ENCODE peak calls at places on chromosome 12, in seven cellular contexts. E is lower lobe of right lung, Y is left ventricle myocardium inferior, S is pancreas, A is uterus, C is kidney, L is esophagus squamous epithelium. O is an unnamed sample.

GRCh38 chr12:5012337-5012736 is 31.3 kb upstream of the KCNA5 start:
- DNase-seq in E (no peak), Y (peak; percentile 46), S (no peak), A (no peak), C (no peak), L (no peak), O (no peak)

GRCh38 chr12:129911437-129912049 is 7.7 kb upstream of the TMEM132D start:
- DNase-seq in E (peak; percentile 57), Y (peak; percentile 31), S (peak; percentile 59), A (no peak), C (no peak), L (no peak), O (peak; percentile 58)

GRCh38 chr12:12022306-12022931 is 48.3 kb upstream of the BCL2L14 start:
- DNase-seq in E (no peak), Y (no peak), S (no peak), A (no peak), C (no peak), L (no peak), O (no peak)

GRCh38 chr12:112909693-112910092 is 2.9 kb downstream of the OAS1 start:
- DNase-seq in E (no peak), Y (no peak), S (no peak), A (no peak), C (no peak), L (no peak), O (no peak)

GRCh38 chr12:96500686-96501085 is 11.3 kb downstream of the CFAP54 start:
- DNase-seq in E (no peak), Y (no peak), S (no peak), A (no peak), C (no peak), L (no peak), O (peak; percentile 33)

GRCh38 chr12:48183091-48183875 is at the start of gene CCDC184:
- DNase-seq in E (peak; percentile 64), Y (peak; percentile 59), S (peak; percentile 39), A (peak; percentile 66), C (peak; percentile 87), L (no peak), O (peak; percentile 81)

GRCh38 chr12:6062427-6063378 is 61.8 kb downstream of the VWF start:
- DNase-seq in E (peak; percentile 63), Y (no peak), S (no peak), A (peak; percentile 30), C (no peak), L (no peak), O (peak; percentile 56)

GRCh38 chr12:95102916-95103671 is 29.7 kb upstream of the NR2C1 start:
- DNase-seq in E (no peak), Y (no peak), S (no peak), A (no peak), C (no peak), L (no peak), O (peak; percentile 86)

GRCh38 chr12:15278816-15279658 is 43.3 kb upstream of the PTPRO start:
- DNase-seq in E (peak; percentile 89), Y (peak; percentile 83), S (peak; percentile 68), A (peak; percentile 81), C (peak; percentile 87), L (no peak), O (peak; percentile 14)

GRCh38 chr12:86551146-86551571 is 295.0 kb upstream of the MGAT4C start:
- DNase-seq in E (no peak), Y (peak; percentile 32), S (no peak), A (no peak), C (no peak), L (no peak), O (no peak)

GRCh38 chr12:100251917-100252316 is 15.0 kb downstream of the DEPDC4 start:
- DNase-seq in E (no peak), Y (no peak), S (no peak), A (no peak), C (no peak), L (no peak), O (no peak)

GRCh38 chr12:26229910-26230309 is 34.5 kb downstream of the SSPN start:
- DNase-seq in E (no peak), Y (no peak), S (no peak), A (no peak), C (no peak), L (no peak), O (no peak)

GRCh38 chr12:26227376-26227775 is 32.0 kb downstream of the SSPN start:
- DNase-seq in E (no peak), Y (no peak), S (no peak), A (no peak), C (no peak), L (no peak), O (no peak)

GRCh38 chr12:26226119-26226518 is 30.7 kb downstream of the SSPN start:
- DNase-seq in E (no peak), Y (no peak), S (no peak), A (no peak), C (no peak), L (no peak), O (no peak)

GRCh38 chr12:26224657-26225056 is 29.3 kb downstream of the SSPN start:
- DNase-seq in E (no peak), Y (no peak), S (no peak), A (no peak), C (no peak), L (no peak), O (no peak)

DNA sequence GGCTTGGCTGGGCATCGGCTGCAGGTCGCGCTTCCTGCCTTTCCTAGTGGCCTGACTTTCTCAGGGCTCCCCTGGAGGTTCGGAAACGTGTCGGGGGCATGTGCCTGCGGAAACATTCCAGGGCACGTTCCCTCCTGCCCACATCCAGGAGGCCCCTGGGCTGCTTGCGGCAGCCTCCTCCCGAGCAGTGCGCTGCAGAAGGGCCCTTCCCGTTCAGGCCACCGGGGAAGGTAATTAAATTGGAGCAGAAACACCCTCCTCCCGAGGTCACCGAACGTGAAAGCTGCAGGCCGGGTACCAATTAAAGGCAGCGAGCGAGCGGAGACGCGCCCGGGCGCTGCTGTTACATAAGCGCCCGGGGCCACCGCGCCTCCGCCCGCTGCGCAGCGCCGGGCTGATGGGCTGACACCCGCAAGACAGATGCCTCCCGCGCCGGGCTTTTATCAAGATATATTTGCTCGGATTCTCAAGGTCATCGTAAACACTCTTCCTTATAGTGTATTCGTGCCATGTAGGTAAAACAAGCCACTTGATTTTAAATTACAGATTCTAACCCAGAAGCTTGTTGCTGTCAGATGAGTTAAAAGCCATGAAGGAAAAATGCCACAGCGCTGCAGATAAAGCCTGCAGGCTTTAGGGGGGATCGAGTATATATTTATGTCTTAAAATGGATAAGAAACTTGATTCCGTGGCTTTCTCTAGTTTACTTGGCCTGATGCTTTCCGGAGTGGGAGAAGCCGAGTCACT is 31.4 kb downstream of the SSPN start:
- DNase-seq in E (no peak), Y (peak; percentile 31), S (peak; percentile 44), A (peak; percentile 37), C (peak; percentile 77), L (no peak), O (no peak)
- H3K4me3 ChIP-seq in E (peak overlapping the region; percentile 48), Y (peak overlapping the region; percentile 67), S (peak overlapping the region; percentile 44), A (peak overlapping the region; percentile 26), C (peak overlapping the region; percentile 75), L (peak overlapping the region; percentile 43), O (no peak overlapping the region)

GRCh38 chr12:52258335-52258901 is 16.0 kb upstream of the KRT86 start:
- DNase-seq in E (peak; percentile 61), Y (no peak), S (no peak), A (no peak), C (peak; percentile 73), L (no peak), O (no peak)
- TF ChIP-seq CTCF in E (no peak), Y (no peak), S (no peak), A (no peak), C (no peak), L (no peak), O (no peak)

GRCh38 chr12:65822732-65823480 is 1.4 kb upstream of the HMGA2 start:
- DNase-seq in E (no peak), Y (no peak), S (no peak), A (no peak), C (no peak), L (no peak), O (peak; percentile 14)
- H3K4me3 ChIP-seq in E (no peak overlapping the region), Y (peak overlapping the region; percentile 73), S (no peak overlapping the region), A (no peak overlapping the region), C (peak overlapping the region; percentile 62), L (peak overlapping the region; percentile 65), O (no peak overlapping the region)

GRCh38 chr12:108099085-108099484 is 30.0 kb upstream of the WSCD2 start:
- DNase-seq in E (no peak), Y (no peak), S (no peak), A (no peak), C (no peak), L (no peak), O (peak; percentile 19)
- TF ChIP-seq CTCF in E (peak; percentile 33), Y (peak; percentile 58), S (no peak), A (peak; percentile 61), C (no peak), L (no peak), O (peak; percentile 36)

GRCh38 chr12:39440781-39441180 is 2.1 kb downstream of the KIF21A start:
- DNase-seq in E (no peak), Y (no peak), S (no peak), A (no peak), C (no peak), L (no peak), O (no peak)
- H3K4me3 ChIP-seq in E (no peak overlapping the region), Y (peak overlapping the region; percentile 84), S (no peak overlapping the region), A (no peak overlapping the region), C (peak overlapping the region; percentile 42), L (peak overlapping the region; percentile 88), O (peak overlapping the region; percentile 69)

GRCh38 chr12:80068173-80068572 is 31.2 kb upstream of the OTOGL start:
- DNase-seq in E (no peak), Y (no peak), S (no peak), A (no peak), C (no peak), L (no peak), O (peak; percentile 13)
- TF ChIP-seq CTCF in E (no peak), Y (no peak), S (no peak), A (no peak), C (no peak), L (no peak), O (no peak)

O was measured in GM12865.